ENCODE peak calls at places on chromosomes 7 and 10, in seven cellular contexts. One of them, this sample, is unnamed.

GRCh38 chr7:158377800-158378623 is 209.6 kb downstream of the PTPRN2 start:
- DNase-seq in H54: no peak
- DNase-seq in spleen: peak
- DNase-seq in IMR-90: no peak
- DNase-seq in ovary: no peak
- DNase-seq in HCT116: no peak
- DNase-seq in uterus: no peak
- DNase-seq in this sample: no peak

GRCh38 chr10:49115015-49115795 is at the start of gene VSTM4:
- DNase-seq in H54: no peak
- DNase-seq in spleen: no peak
- DNase-seq in IMR-90: peak
- DNase-seq in ovary: peak
- DNase-seq in HCT116: no peak
- DNase-seq in uterus: peak
- DNase-seq in this sample: peak

GRCh38 chr7:139749545-139749944 is 28.3 kb downstream of the HIPK2 start:
- DNase-seq in H54: no peak
- DNase-seq in spleen: no peak
- DNase-seq in IMR-90: no peak
- DNase-seq in ovary: no peak
- DNase-seq in HCT116: no peak
- DNase-seq in uterus: no peak
- DNase-seq in this sample: no peak

GRCh38 chr7:140403878-140404564 is at the start of gene RAB19:
- DNase-seq in H54: no peak
- DNase-seq in spleen: peak
- DNase-seq in IMR-90: no peak
- DNase-seq in ovary: no peak
- DNase-seq in HCT116: peak
- DNase-seq in uterus: no peak
- DNase-seq in this sample: peak

GRCh38 chr7:17530741-17531417 is 232.4 kb downstream of the AHR start:
- DNase-seq in H54: no peak
- DNase-seq in spleen: no peak
- DNase-seq in IMR-90: peak
- DNase-seq in ovary: no peak
- DNase-seq in HCT116: peak
- DNase-seq in uterus: no peak
- DNase-seq in this sample: no peak

GRCh38 chr7:69787736-69788431 is 189.6 kb downstream of the AUTS2 start:
- DNase-seq in H54: no peak
- DNase-seq in spleen: no peak
- DNase-seq in IMR-90: no peak
- DNase-seq in ovary: no peak
- DNase-seq in HCT116: no peak
- DNase-seq in uterus: no peak
- DNase-seq in this sample: no peak

GRCh38 chr7:102912742-102913141 is at the start of gene LRRC17:
- DNase-seq in H54: no peak
- DNase-seq in spleen: no peak
- DNase-seq in IMR-90: peak
- DNase-seq in ovary: peak
- DNase-seq in HCT116: no peak
- DNase-seq in uterus: peak
- DNase-seq in this sample: no peak

GRCh38 chr7:82286096-82286841 is 157.3 kb downstream of the CACNA2D1 start:
- DNase-seq in H54: no peak
- DNase-seq in spleen: no peak
- DNase-seq in IMR-90: no peak
- DNase-seq in ovary: no peak
- DNase-seq in HCT116: no peak
- DNase-seq in uterus: no peak
- DNase-seq in this sample: no peak

GRCh38 chr7:29771081-29771832 is 35.1 kb upstream of the WIPF3 start:
- DNase-seq in H54: no peak
- DNase-seq in spleen: no peak
- DNase-seq in IMR-90: no peak
- DNase-seq in ovary: no peak
- DNase-seq in HCT116: no peak
- DNase-seq in uterus: no peak
- DNase-seq in this sample: peak

GRCh38 chr7:157293413-157293788 is 43.4 kb upstream of the DNAJB6 start:
- DNase-seq in H54: no peak
- DNase-seq in spleen: no peak
- DNase-seq in IMR-90: no peak
- DNase-seq in ovary: no peak
- DNase-seq in HCT116: no peak
- DNase-seq in uterus: no peak
- DNase-seq in this sample: no peak

GRCh38 chr7:32501522-32501921 is 6.2 kb downstream of the AVL9 start:
- DNase-seq in H54: peak
- DNase-seq in spleen: no peak
- DNase-seq in IMR-90: peak
- DNase-seq in ovary: no peak
- DNase-seq in HCT116: peak
- DNase-seq in uterus: no peak
- DNase-seq in this sample: no peak

GRCh38 chr7:82319674-82320118 is 123.9 kb downstream of the CACNA2D1 start:
- DNase-seq in H54: no peak
- DNase-seq in spleen: no peak
- DNase-seq in IMR-90: peak
- DNase-seq in ovary: peak
- DNase-seq in HCT116: no peak
- DNase-seq in uterus: peak
- DNase-seq in this sample: peak

GRCh38 chr7:121006731-121007315 is 18.3 kb downstream of the CPED1 start:
- DNase-seq in H54: no peak
- DNase-seq in spleen: no peak
- DNase-seq in IMR-90: no peak
- DNase-seq in ovary: no peak
- DNase-seq in HCT116: no peak
- DNase-seq in uterus: no peak
- DNase-seq in this sample: no peak

GRCh38 chr7:75842836-75843446 is 29.3 kb upstream of the CCL24 start:
- DNase-seq in H54: peak
- DNase-seq in spleen: no peak
- DNase-seq in IMR-90: peak
- DNase-seq in ovary: peak
- DNase-seq in HCT116: no peak
- DNase-seq in uterus: no peak
- DNase-seq in this sample: no peak

DNA sequence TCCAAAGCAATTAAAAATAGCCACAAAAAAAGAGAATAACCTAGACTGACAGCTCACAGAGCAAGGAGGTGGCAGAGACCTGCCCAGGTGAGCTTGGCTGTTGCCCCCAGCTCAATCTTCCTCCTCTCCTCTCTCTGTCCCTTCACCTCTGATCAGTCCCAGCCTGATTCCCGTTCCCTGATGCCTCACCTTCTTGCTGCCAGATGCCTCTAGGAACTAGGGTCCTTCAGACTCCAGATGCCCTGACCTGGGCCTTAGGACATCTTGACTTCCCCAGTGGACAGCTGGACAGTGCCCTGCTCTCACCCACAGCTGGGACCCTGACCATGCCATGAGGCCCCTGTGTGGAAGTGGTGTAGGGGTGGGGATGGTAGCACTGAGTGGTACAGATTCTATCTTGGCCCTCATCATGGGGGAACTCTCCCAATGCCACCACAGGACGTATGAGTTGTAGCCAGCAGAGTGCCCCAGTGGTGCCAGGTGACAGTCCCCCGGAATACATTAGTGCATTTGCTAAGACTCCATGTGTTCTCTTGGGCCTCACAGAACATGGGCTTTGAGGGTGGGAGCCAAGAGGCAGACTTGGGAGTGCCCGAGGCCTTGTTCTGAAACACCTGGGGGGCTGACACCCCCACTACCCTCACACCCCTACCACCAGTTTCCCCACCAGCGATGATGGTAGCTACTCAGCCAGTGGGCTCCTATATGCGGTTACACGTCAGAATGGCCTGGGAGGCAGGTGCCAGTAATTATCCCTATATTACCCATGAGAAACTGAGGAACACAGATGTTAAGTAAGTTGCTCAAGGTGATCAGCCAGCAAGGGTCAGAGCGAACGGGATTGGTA is 2.0 kb downstream of the DEPP1 start:
- DNase-seq in H54: no peak
- DNase-seq in spleen: peak
- DNase-seq in IMR-90: no peak
- DNase-seq in ovary: no peak
- DNase-seq in HCT116: no peak
- DNase-seq in uterus: no peak
- DNase-seq in this sample: peak
- TF ChIP-seq POLR2A in H54: no peak
- TF ChIP-seq POLR2A in spleen: no peak
- TF ChIP-seq POLR2A in IMR-90: peak
- TF ChIP-seq POLR2A in ovary: peak
- TF ChIP-seq POLR2A in HCT116: no peak
- TF ChIP-seq POLR2A in uterus: no peak
- TF ChIP-seq POLR2A in this sample: no peak

DNA sequence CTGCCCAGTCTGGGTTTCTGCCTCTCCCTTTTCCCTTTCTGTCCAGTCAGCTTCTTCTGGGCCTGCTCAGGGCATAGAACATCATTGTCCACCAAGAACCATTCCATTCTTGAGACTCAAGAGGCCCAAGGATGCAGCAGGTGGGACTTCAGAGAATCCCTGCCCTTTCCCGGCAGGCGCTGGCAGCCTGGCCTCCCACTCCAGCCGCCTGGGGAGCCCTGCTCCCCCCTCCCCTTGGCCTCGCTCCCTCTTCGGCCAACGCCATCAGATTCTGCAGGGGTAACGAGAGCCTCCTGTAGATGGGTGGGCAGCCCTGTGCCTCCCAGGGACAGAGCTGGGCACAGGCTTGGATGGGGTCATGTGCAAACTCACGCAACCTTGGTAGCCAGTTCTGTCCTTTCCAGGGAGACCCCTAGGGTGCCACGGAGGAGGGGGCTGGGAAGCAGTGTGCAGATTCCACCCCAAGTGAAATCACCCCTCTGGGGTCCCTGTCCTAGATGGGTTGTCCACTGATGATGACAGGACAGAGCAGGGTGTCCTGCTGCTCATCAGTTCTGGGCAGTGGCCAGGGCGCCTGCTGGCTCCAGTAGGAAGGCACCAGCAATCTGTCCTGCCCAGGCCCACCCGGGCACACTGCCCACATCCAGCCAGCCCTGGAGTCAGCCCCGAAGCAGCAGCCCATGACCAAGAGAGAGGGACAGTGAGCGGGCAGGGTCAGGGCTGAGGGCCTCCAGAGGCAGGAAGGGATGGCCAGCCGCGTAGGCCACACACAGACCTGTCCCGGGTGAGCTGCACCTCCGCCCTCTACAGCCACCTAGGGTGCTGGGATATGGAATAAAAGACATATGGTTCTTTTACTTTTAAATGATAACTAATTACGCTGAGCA is 47.7 kb downstream of the RASGEF1A start:
- DNase-seq in H54: no peak
- DNase-seq in spleen: peak
- DNase-seq in IMR-90: no peak
- DNase-seq in ovary: no peak
- DNase-seq in HCT116: no peak
- DNase-seq in uterus: no peak
- DNase-seq in this sample: peak
- TF ChIP-seq POLR2A in H54: no peak
- TF ChIP-seq POLR2A in spleen: no peak
- TF ChIP-seq POLR2A in IMR-90: no peak
- TF ChIP-seq POLR2A in ovary: no peak
- TF ChIP-seq POLR2A in HCT116: no peak
- TF ChIP-seq POLR2A in uterus: no peak
- TF ChIP-seq POLR2A in this sample: no peak

GRCh38 chr7:87213252-87213651 is 6.3 kb downstream of the TMEM243 start:
- DNase-seq in H54: no peak
- DNase-seq in spleen: no peak
- DNase-seq in IMR-90: no peak
- DNase-seq in ovary: no peak
- DNase-seq in HCT116: no peak
- DNase-seq in uterus: no peak
- DNase-seq in this sample: no peak
- TF ChIP-seq POLR2A in H54: no peak
- TF ChIP-seq POLR2A in spleen: no peak
- TF ChIP-seq POLR2A in IMR-90: no peak
- TF ChIP-seq POLR2A in ovary: no peak
- TF ChIP-seq POLR2A in HCT116: no peak
- TF ChIP-seq POLR2A in uterus: no peak
- TF ChIP-seq POLR2A in this sample: no peak

DNA sequence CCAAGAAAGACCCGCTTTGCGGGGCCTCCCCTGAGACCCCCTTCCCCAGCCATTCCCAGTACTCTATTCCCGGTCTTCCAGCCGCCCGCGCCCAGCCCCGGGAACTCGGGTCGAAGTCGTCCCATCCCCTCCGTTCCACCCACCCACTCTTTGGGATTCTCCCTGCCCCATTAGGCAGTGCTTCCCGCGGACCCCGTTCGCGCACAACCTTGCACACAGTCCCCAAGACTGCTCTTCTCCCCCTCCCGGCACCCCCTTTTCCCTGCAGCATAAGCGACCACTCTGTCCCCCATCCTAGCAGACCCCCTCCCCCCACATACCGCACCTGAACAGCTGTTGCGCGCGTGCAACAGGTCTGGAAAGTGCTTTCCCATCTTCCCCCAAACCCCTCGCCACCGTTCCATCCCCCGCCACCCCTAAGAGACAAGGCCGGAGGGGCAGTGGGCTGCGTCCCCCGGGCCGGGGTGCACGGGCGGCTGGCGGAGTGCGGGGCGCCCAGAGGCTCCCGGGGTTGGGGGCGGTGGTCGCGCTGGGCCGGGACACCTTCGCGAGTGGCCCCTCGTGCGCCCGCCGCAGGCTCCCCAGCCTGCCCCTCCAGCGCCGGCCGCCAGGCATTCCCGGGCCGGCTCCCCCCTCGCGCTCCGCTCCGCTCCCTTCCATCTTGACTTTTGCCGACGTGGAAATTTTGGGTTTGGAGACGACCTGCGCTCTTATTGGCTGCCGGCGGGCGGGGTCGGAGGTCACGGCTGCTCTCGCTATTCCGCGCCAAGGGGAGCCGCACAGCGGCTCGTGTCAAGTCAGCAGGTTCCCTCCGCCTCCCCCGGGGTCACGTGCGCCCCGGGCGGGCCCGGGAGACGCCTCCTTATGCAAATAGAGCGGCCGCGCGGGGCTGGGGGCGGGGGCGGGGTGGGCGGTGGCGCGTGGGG is 201.2 kb upstream of the NFE2L3 start:
- DNase-seq in H54: no peak
- DNase-seq in spleen: peak
- DNase-seq in IMR-90: peak
- DNase-seq in ovary: peak
- DNase-seq in HCT116: peak
- DNase-seq in uterus: peak
- DNase-seq in this sample: peak
- TF ChIP-seq POLR2A in H54: no peak
- TF ChIP-seq POLR2A in spleen: no peak
- TF ChIP-seq POLR2A in IMR-90: no peak
- TF ChIP-seq POLR2A in ovary: no peak
- TF ChIP-seq POLR2A in HCT116: no peak
- TF ChIP-seq POLR2A in uterus: peak
- TF ChIP-seq POLR2A in this sample: no peak

GRCh38 chr10:27413387-27413786 is 90.7 kb upstream of the RAB18 start:
- DNase-seq in H54: no peak
- DNase-seq in spleen: no peak
- DNase-seq in IMR-90: no peak
- DNase-seq in ovary: no peak
- DNase-seq in HCT116: no peak
- DNase-seq in uterus: no peak
- DNase-seq in this sample: no peak
- TF ChIP-seq POLR2A in H54: no peak
- TF ChIP-seq POLR2A in spleen: no peak
- TF ChIP-seq POLR2A in IMR-90: no peak
- TF ChIP-seq POLR2A in ovary: no peak
- TF ChIP-seq POLR2A in HCT116: no peak
- TF ChIP-seq POLR2A in uterus: no peak
- TF ChIP-seq POLR2A in this sample: no peak

This sample was measured in thyroid gland.